ENCODE peak calls at places on chromosomes 16 and 17, in eight cellular contexts. N is kidney epithelial cell; O is AG10803; I is dorsolateral prefrontal cortex; G is CD4-positive, alpha-beta T cell; Y is COR-L47; V is stimulated activated CD4-positive, alpha-beta T cell treated with anti-CD3 and anti-CD28 coated beads, Interleukin-15, amount 100 ng/mL, for 1 hour; F is NCI-H82. C is an unnamed sample.

GRCh38 chr16:1299012-1299867 is 10.2 kb upstream of the UBE2I start:
- DNase-seq in N (no peak), O (no peak), I (no peak), G (no peak), Y (no peak), V (no peak), F (no peak), C (no peak)

GRCh38 chr16:78256686-78257375 is 157.4 kb downstream of the WWOX start:
- DNase-seq in N (no peak), O (no peak), I (no peak), G (no peak), Y (no peak), V (no peak), F (no peak), C (no peak)

GRCh38 chr16:57318240-57318970 is 33.9 kb upstream of the PLLP start:
- DNase-seq in N (no peak), O (peak), I (no peak), G (no peak), Y (no peak), V (no peak), F (no peak), C (no peak)

GRCh38 chr17:40561294-40561870 is 3.9 kb downstream of the CCR7 start:
- DNase-seq in N (no peak), O (no peak), I (no peak), G (no peak), Y (no peak), V (no peak), F (no peak), C (peak)

GRCh38 chr16:81868057-81868748 is 89.1 kb downstream of the PLCG2 start:
- DNase-seq in N (no peak), O (no peak), I (no peak), G (no peak), Y (no peak), V (no peak), F (no peak), C (no peak)

GRCh38 chr16:89365044-89365467 is 125.3 kb downstream of the ANKRD11 start:
- DNase-seq in N (no peak), O (peak), I (no peak), G (no peak), Y (no peak), V (no peak), F (peak), C (no peak)

GRCh38 chr17:18070861-18071340 is 16.8 kb upstream of the DRG2 start:
- DNase-seq in N (peak), O (peak), I (no peak), G (no peak), Y (no peak), V (no peak), F (peak), C (no peak)

GRCh38 chr17:48336986-48337385 is 93.0 kb downstream of the SKAP1 start:
- DNase-seq in N (no peak), O (no peak), I (no peak), G (no peak), Y (no peak), V (no peak), F (no peak), C (no peak)

GRCh38 chr17:82287849-82288601 is 14.5 kb upstream of the CSNK1D start:
- DNase-seq in N (no peak), O (peak), I (no peak), G (no peak), Y (no peak), V (no peak), F (peak), C (no peak)

GRCh38 chr16:19700319-19700781 is 17.7 kb downstream of the KNOP1 start:
- DNase-seq in N (peak), O (peak), I (no peak), G (no peak), Y (peak), V (no peak), F (no peak), C (no peak)

C was measured in mesothelial cell of epicardium.